ENCODE peak calls at places on chromosomes 5 and 9, in seven cellular contexts. T, W, J, K, G, I and U are unnamed samples.

GRCh38 chr5:146426853-146427618 is 20.1 kb upstream of the TCERG1 start:
- DNase-seq in T (no peak), W (peak; percentile 64), J (no peak), K (peak; percentile 60), G (peak; percentile 76), I (peak; percentile 26), U (no peak)

GRCh38 chr5:168598639-168599038 is 19.5 kb upstream of the PANK3 start:
- DNase-seq in T (no peak), W (no peak), J (no peak), K (no peak), G (no peak), I (no peak), U (no peak)

GRCh38 chr9:106432631-106433030 is 430.3 kb upstream of the ZNF462 start:
- DNase-seq in T (no peak), W (no peak), J (no peak), K (no peak), G (no peak), I (no peak), U (no peak)

GRCh38 chr5:111385970-111386831 is 126.1 kb downstream of the STARD4 start:
- DNase-seq in T (no peak), W (no peak), J (no peak), K (no peak), G (peak; percentile 19), I (no peak), U (no peak)

GRCh38 chr5:76547242-76547890 is 75.8 kb downstream of the F2RL2 start:
- DNase-seq in T (peak; percentile 26), W (no peak), J (no peak), K (no peak), G (peak; percentile 4), I (no peak), U (no peak)

GRCh38 chr5:104189909-104190308 is 627.3 kb upstream of the NUDT12 start:
- DNase-seq in T (no peak), W (no peak), J (no peak), K (no peak), G (peak; percentile 8), I (no peak), U (no peak)

GRCh38 chr9:94085062-94085639 is 887 bp downstream of the PTPDC1 start:
- DNase-seq in T (no peak), W (no peak), J (peak; percentile 88), K (no peak), G (peak; percentile 73), I (peak; percentile 82), U (no peak)

GRCh38 chr9:78003730-78004129 is 27.9 kb downstream of the GNAQ start:
- DNase-seq in T (no peak), W (no peak), J (no peak), K (no peak), G (no peak), I (no peak), U (no peak)

GRCh38 chr5:170451764-170452365 is 52.0 kb upstream of the KCNIP1 start:
- DNase-seq in T (no peak), W (no peak), J (no peak), K (no peak), G (peak; percentile 93), I (no peak), U (no peak)

GRCh38 chr9:136170291-136170901 is 34.5 kb downstream of the LHX3 start:
- DNase-seq in T (peak; percentile 66), W (peak; percentile 69), J (peak; percentile 87), K (peak; percentile 55), G (peak; percentile 49), I (no peak), U (no peak)

GRCh38 chr5:144336619-144337018 is 165.9 kb downstream of the KCTD16 start:
- DNase-seq in T (no peak), W (no peak), J (no peak), K (no peak), G (no peak), I (no peak), U (no peak)

GRCh38 chr9:111005711-111006482 is 32.4 kb downstream of the LPAR1 start:
- DNase-seq in T (no peak), W (no peak), J (no peak), K (no peak), G (no peak), I (no peak), U (no peak)

GRCh38 chr9:97059661-97060060 is 20.7 kb upstream of the CTSV start:
- DNase-seq in T (no peak), W (no peak), J (no peak), K (no peak), G (peak; percentile 5), I (peak; percentile 23), U (peak; percentile 75)

GRCh38 chr5:79850316-79850822 is 140.7 kb downstream of the MTX3 start:
- DNase-seq in T (no peak), W (peak; percentile 74), J (no peak), K (no peak), G (peak; percentile 72), I (no peak), U (no peak)

GRCh38 chr5:90882448-90882847 is 323.9 kb downstream of the ADGRV1 start:
- DNase-seq in T (no peak), W (no peak), J (no peak), K (no peak), G (no peak), I (no peak), U (no peak)

GRCh38 chr5:60945760-60946253 is 802 bp downstream of the NDUFAF2 start:
- DNase-seq in T (peak; percentile 28), W (peak; percentile 46), J (peak; percentile 81), K (peak; percentile 37), G (peak; percentile 81), I (no peak), U (peak; percentile 49)

GRCh38 chr5:73938280-73938937 is 312.4 kb downstream of the ARHGEF28 start:
- DNase-seq in T (no peak), W (no peak), J (no peak), K (no peak), G (peak; percentile 95), I (peak; percentile 51), U (peak; percentile 74)

GRCh38 chr5:9498541-9499497 is 47.1 kb downstream of the SEMA5A start:
- DNase-seq in T (peak; percentile 64), W (peak; percentile 76), J (peak; percentile 85), K (peak; percentile 35), G (peak; percentile 43), I (no peak), U (no peak)

GRCh38 chr5:1385395-1386273 is 40.7 kb upstream of the CLPTM1L start:
- DNase-seq in T (peak; percentile 90), W (peak; percentile 84), J (peak; percentile 93), K (peak; percentile 78), G (peak; percentile 66), I (no peak), U (peak; percentile 88)

GRCh38 chr5:126896170-126896717 is 119.3 kb downstream of the LMNB1 start:
- DNase-seq in T (no peak), W (no peak), J (no peak), K (no peak), G (no peak), I (no peak), U (no peak)
- H3K4me3 ChIP-seq in T (no peak overlapping the region), W (no peak overlapping the region), J (peak overlapping the region; percentile 8), K (no peak overlapping the region), G (no peak overlapping the region), I (no peak overlapping the region), U (no peak overlapping the region)

GRCh38 chr5:172166030-172166429 is 22.0 kb downstream of the STK10 start:
- DNase-seq in T (no peak), W (no peak), J (no peak), K (no peak), G (no peak), I (no peak), U (no peak)

GRCh38 chr5:172170251-172170701 is 17.7 kb downstream of the STK10 start:
- DNase-seq in T (no peak), W (no peak), J (no peak), K (no peak), G (peak; percentile 22), I (no peak), U (no peak)

GRCh38 chr5:172169216-172169615 is 18.8 kb downstream of the STK10 start:
- DNase-seq in T (no peak), W (no peak), J (no peak), K (no peak), G (no peak), I (no peak), U (no peak)

GRCh38 chr5:172167893-172168292 is 20.1 kb downstream of the STK10 start:
- DNase-seq in T (no peak), W (peak; percentile 50), J (no peak), K (peak; percentile 71), G (no peak), I (no peak), U (no peak)

DNA sequence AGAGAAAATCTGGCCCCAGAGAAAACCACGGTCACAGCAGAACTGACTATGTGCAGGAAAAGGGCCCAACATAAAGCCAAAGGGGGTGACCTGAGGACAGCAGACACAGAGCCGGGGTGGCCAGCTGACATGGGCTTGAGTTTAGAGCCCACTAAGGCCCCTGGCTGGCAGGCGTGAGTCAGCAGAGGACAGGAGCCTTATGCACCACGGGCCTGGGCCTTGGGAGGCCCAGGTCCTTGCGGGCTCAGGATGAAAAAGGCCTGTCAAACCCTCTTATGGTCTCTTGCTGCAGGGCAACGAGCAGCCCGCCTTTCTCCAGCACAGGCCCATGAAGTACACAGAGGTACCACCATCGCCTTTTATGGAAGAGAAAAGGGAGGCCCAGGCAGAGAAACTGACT is 19.7 kb downstream of the STK10 start:
- DNase-seq in T (no peak), W (no peak), J (no peak), K (no peak), G (no peak), I (no peak), U (no peak)
- H3K4me1 ChIP-seq in T (peaks cover 7% of the 10 kb centered on the region), W (peaks cover 22% of the 10 kb centered on the region), J (no peaks in the 10 kb centered on the region), K (peaks cover 24% of the 10 kb centered on the region), G (peaks cover 13% of the 10 kb centered on the region), I (peaks cover 13% of the 10 kb centered on the region), U (no peaks in the 10 kb centered on the region)

GRCh38 chr5:119323630-119324000 is 32.2 kb upstream of the TNFAIP8 start:
- DNase-seq in T (no peak), W (no peak), J (no peak), K (no peak), G (peak; percentile 44), I (no peak), U (no peak)
- H3K27ac ChIP-seq in T (peak overlapping the region; percentile 47), W (no peak overlapping the region), J (no peak overlapping the region), K (no peak overlapping the region), G (peak overlapping the region; percentile 79), I (peak overlapping the region; percentile 83), U (peak overlapping the region; percentile 99)

DNA sequence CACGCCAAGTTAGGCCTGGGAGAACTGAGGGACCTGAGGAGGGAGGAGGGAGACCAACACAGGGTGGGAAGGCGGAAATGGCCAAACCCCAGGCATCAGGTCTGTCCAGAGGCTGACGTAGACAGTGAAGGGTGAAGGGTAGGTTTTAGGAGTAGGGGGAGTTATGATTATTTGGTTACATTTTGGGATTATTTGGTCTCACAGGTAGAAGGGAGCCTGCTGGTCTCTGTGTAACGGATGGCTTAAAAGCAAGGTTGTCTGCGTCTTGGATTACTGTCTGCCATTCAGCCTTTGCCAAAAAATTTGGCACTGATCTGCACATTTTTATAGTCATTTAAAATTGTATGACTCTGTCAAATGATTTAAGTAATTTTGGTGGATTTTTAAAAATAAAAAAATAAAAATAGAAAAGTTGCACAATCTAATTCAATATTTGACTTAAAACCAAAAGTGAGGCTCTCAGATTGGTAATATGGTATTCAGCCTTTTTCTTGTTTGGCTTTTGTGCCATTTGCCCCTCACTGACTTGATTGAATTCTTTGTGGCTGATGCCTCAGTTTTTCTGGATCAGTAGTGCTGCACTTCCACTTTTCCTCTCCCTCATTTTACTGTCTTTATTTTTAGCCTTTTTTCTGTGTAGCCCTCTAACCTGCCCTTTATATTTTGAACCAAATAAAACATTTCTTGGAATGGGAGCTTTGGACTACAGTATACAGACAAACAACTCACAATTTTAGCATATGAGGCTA is 3.6 kb upstream of the MSMP start:
- DNase-seq in T (no peak), W (no peak), J (peak; percentile 82), K (no peak), G (no peak), I (no peak), U (no peak)
- H3K4me3 ChIP-seq in T (peak overlapping the region; percentile 52), W (peak overlapping the region; percentile 68), J (peak overlapping the region; percentile 85), K (peak overlapping the region; percentile 72), G (no peak overlapping the region), I (peak overlapping the region; percentile 81), U (peak overlapping the region; percentile 52)